ENCODE peak calls at places on chromosomes 6 and 20, in five cellular contexts. One of them, this sample, is unnamed.
A peak's percentile ranks its signal among the peaks of the same experiment; 100 is the strongest.

GRCh38 chr20:5510446-5510845 is 193.7 kb upstream of the PROKR2 start:
- DNase-seq in cardiac muscle cell: peak; percentile 61
- DNase-seq in astrocyte of the spinal cord: peak; percentile 3
- DNase-seq in bronchial epithelial cell: no peak
- DNase-seq in fibroblast of mammary gland: no peak
- DNase-seq in this sample: peak; percentile 13

GRCh38 chr6:165729307-165729936 is 66.4 kb upstream of the PDE10A start:
- DNase-seq in astrocyte of the spinal cord: peak; percentile 8
- DNase-seq in fibroblast of mammary gland: peak; percentile 14
- DNase-seq in cardiac muscle cell: peak; percentile 47
- DNase-seq in bronchial epithelial cell: peak; percentile 18
- DNase-seq in this sample: peak; percentile 67

GRCh38 chr20:40945754-40946451 is 82.7 kb upstream of the TOP1 start:
- DNase-seq in cardiac muscle cell: peak; percentile 80
- DNase-seq in fibroblast of mammary gland: peak; percentile 55
- DNase-seq in astrocyte of the spinal cord: peak; percentile 63
- DNase-seq in bronchial epithelial cell: peak; percentile 36
- DNase-seq in this sample: peak; percentile 68

GRCh38 chr6:73264446-73264845 is 1.4 kb upstream of the KHDC1 start:
- DNase-seq in astrocyte of the spinal cord: no peak
- DNase-seq in cardiac muscle cell: no peak
- DNase-seq in bronchial epithelial cell: peak; percentile 99
- DNase-seq in fibroblast of mammary gland: no peak
- DNase-seq in this sample: no peak

GRCh38 chr20:25275813-25276532 is 28.1 kb downstream of the PYGB start:
- DNase-seq in bronchial epithelial cell: no peak
- DNase-seq in fibroblast of mammary gland: no peak
- DNase-seq in astrocyte of the spinal cord: no peak
- DNase-seq in cardiac muscle cell: no peak
- DNase-seq in this sample: no peak

GRCh38 chr6:150070236-150070860 is 1.4 kb upstream of the ULBP3 start:
- DNase-seq in cardiac muscle cell: no peak
- DNase-seq in fibroblast of mammary gland: no peak
- DNase-seq in astrocyte of the spinal cord: no peak
- DNase-seq in bronchial epithelial cell: peak; percentile 52
- DNase-seq in this sample: no peak

GRCh38 chr6:89295981-89296380 is 19.1 kb downstream of the GABRR2 start:
- DNase-seq in astrocyte of the spinal cord: no peak
- DNase-seq in cardiac muscle cell: no peak
- DNase-seq in bronchial epithelial cell: no peak
- DNase-seq in fibroblast of mammary gland: no peak
- DNase-seq in this sample: no peak

GRCh38 chr6:10402648-10403311 is 12.1 kb downstream of the TFAP2A start:
- DNase-seq in cardiac muscle cell: no peak
- DNase-seq in fibroblast of mammary gland: no peak
- DNase-seq in bronchial epithelial cell: peak; percentile 18
- DNase-seq in astrocyte of the spinal cord: no peak
- DNase-seq in this sample: no peak

GRCh38 chr20:684676-685319 is 9.2 kb upstream of the SCRT2 start:
- DNase-seq in cardiac muscle cell: no peak
- DNase-seq in astrocyte of the spinal cord: no peak
- DNase-seq in bronchial epithelial cell: no peak
- DNase-seq in fibroblast of mammary gland: no peak
- DNase-seq in this sample: no peak

GRCh38 chr6:79416931-79417330 is 120.3 kb downstream of the LCA5 start:
- DNase-seq in cardiac muscle cell: no peak
- DNase-seq in astrocyte of the spinal cord: no peak
- DNase-seq in bronchial epithelial cell: no peak
- DNase-seq in fibroblast of mammary gland: no peak
- DNase-seq in this sample: no peak

GRCh38 chr6:112269165-112269564 is 14.8 kb upstream of the LAMA4 start:
- DNase-seq in astrocyte of the spinal cord: no peak
- DNase-seq in fibroblast of mammary gland: peak; percentile 73
- DNase-seq in bronchial epithelial cell: peak; percentile 8
- DNase-seq in cardiac muscle cell: no peak
- DNase-seq in this sample: peak; percentile 7
- TF ChIP-seq CTCF in astrocyte of the spinal cord: peak; percentile 39
- TF ChIP-seq CTCF in fibroblast of mammary gland: peak; percentile 69
- TF ChIP-seq CTCF in bronchial epithelial cell: no peak
- TF ChIP-seq CTCF in cardiac muscle cell: peak; percentile 67
- TF ChIP-seq CTCF in this sample: no peak

GRCh38 chr20:13900506-13900905 is 89.9 kb downstream of the SEL1L2 start:
- DNase-seq in astrocyte of the spinal cord: no peak
- DNase-seq in cardiac muscle cell: no peak
- DNase-seq in bronchial epithelial cell: no peak
- DNase-seq in fibroblast of mammary gland: no peak
- DNase-seq in this sample: no peak

DNA sequence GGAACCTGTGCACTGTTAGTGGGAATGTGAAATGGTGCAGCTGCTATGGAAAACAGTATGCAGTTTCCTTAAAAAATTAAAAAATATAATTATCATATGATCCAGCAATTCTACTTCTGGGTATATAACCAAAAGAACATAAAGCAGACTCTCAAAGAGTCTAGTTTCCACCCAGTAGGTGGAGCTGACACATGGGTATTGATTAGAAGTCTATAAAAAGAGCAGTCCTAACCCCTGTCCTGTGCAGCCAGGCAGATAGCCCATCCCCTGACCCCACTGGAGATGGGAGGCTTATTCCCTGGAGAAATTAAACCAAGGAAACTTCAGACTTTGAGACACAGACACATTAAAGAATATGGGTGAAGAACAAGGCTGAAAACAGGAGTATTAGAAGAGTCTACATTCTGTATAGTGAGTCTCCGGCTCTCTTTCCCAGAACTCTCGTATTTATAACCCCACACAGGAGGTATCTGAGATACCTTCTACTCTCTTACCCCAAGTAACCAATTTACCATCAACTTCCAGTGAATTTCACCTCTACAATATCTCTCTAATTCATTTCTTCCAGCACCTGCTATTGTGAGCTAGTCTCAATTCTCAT is 92.3 kb downstream of the SEL1L2 start:
- DNase-seq in astrocyte of the spinal cord: no peak
- DNase-seq in bronchial epithelial cell: no peak
- DNase-seq in fibroblast of mammary gland: peak; percentile 20
- DNase-seq in cardiac muscle cell: peak; percentile 23
- DNase-seq in this sample: no peak
- TF ChIP-seq CTCF in astrocyte of the spinal cord: no peak
- TF ChIP-seq CTCF in bronchial epithelial cell: no peak
- TF ChIP-seq CTCF in fibroblast of mammary gland: peak; percentile 14
- TF ChIP-seq CTCF in cardiac muscle cell: no peak
- TF ChIP-seq CTCF in this sample: no peak

GRCh38 chr6:85127696-85128225 is 322.1 kb upstream of the NT5E start:
- DNase-seq in bronchial epithelial cell: no peak
- DNase-seq in astrocyte of the spinal cord: no peak
- DNase-seq in fibroblast of mammary gland: no peak
- DNase-seq in cardiac muscle cell: no peak
- DNase-seq in this sample: no peak

GRCh38 chr6:85127179-85127498 is 322.7 kb upstream of the NT5E start:
- DNase-seq in bronchial epithelial cell: no peak
- DNase-seq in fibroblast of mammary gland: no peak
- DNase-seq in astrocyte of the spinal cord: no peak
- DNase-seq in cardiac muscle cell: no peak
- DNase-seq in this sample: no peak

GRCh38 chr6:85129881-85130280 is 320.0 kb upstream of the NT5E start:
- DNase-seq in astrocyte of the spinal cord: no peak
- DNase-seq in fibroblast of mammary gland: peak; percentile 62
- DNase-seq in bronchial epithelial cell: peak; percentile 58
- DNase-seq in cardiac muscle cell: no peak
- DNase-seq in this sample: no peak

GRCh38 chr6:85124472-85125428 is 325.1 kb upstream of the NT5E start:
- DNase-seq in cardiac muscle cell: no peak
- DNase-seq in astrocyte of the spinal cord: peak; percentile 84
- DNase-seq in bronchial epithelial cell: peak; percentile 23
- DNase-seq in fibroblast of mammary gland: peak; percentile 51
- DNase-seq in this sample: no peak

DNA sequence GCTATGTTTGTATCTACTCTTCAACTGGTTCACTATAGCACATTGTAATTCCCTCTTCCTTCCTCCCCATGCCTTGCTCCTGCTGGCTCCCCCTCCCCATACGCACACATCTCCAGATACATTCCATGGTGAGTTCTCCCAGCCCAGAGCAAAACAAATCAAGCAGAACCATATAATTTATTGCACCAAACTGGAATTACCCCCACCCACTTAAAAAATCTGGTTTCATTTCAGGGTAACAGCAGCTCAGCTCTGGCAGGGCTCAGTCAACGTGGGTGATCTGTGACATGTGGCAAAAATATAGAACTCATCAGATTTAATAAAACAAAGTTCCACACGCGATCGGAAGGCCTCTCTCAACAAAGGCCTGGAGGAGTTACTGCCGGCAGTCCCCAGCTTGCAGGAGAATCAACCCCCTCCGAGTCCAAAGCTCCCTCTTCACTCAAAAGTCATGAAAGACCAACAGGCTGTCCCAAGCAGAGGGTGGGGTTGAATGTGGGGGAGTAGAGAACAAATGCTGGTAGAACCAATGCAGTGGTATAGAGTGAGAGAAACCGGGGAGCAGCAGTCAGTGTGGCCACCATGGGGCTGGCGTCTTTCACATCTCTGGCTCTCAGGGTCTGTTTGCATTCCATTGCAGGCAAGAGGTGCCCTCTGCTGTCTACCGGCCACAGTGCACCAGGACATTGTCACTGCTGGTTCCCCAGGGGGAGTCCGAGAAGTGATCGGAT is 323.3 kb upstream of the NT5E start:
- DNase-seq in astrocyte of the spinal cord: peak; percentile 59
- DNase-seq in cardiac muscle cell: peak; percentile 68
- DNase-seq in bronchial epithelial cell: peak; percentile 31
- DNase-seq in fibroblast of mammary gland: peak; percentile 57
- DNase-seq in this sample: peak; percentile 79
- TF ChIP-seq CTCF in astrocyte of the spinal cord: peak; percentile 82
- TF ChIP-seq CTCF in cardiac muscle cell: peak; percentile 85
- TF ChIP-seq CTCF in bronchial epithelial cell: peak; percentile 81
- TF ChIP-seq CTCF in fibroblast of mammary gland: peak; percentile 79
- TF ChIP-seq CTCF in this sample: peak; percentile 23

GRCh38 chr20:44887466-44887865 is 2.0 kb downstream of the YWHAB start:
- DNase-seq in astrocyte of the spinal cord: no peak
- DNase-seq in bronchial epithelial cell: no peak
- DNase-seq in fibroblast of mammary gland: no peak
- DNase-seq in cardiac muscle cell: no peak
- DNase-seq in this sample: no peak

GRCh38 chr20:44886828-44887227 is 1.3 kb downstream of the YWHAB start:
- DNase-seq in fibroblast of mammary gland: no peak
- DNase-seq in astrocyte of the spinal cord: no peak
- DNase-seq in bronchial epithelial cell: no peak
- DNase-seq in cardiac muscle cell: no peak
- DNase-seq in this sample: no peak

GRCh38 chr20:44885392-44886275 is at the start of gene YWHAB:
- DNase-seq in bronchial epithelial cell: peak; percentile 87
- DNase-seq in astrocyte of the spinal cord: peak; percentile 98
- DNase-seq in fibroblast of mammary gland: peak; percentile 93
- DNase-seq in cardiac muscle cell: peak; percentile 99
- DNase-seq in this sample: peak; percentile 99

GRCh38 chr20:44886276-44886671 is 769 bp downstream of the YWHAB start:
- DNase-seq in fibroblast of mammary gland: no peak
- DNase-seq in astrocyte of the spinal cord: no peak
- DNase-seq in cardiac muscle cell: no peak
- DNase-seq in bronchial epithelial cell: no peak
- DNase-seq in this sample: no peak

DNA sequence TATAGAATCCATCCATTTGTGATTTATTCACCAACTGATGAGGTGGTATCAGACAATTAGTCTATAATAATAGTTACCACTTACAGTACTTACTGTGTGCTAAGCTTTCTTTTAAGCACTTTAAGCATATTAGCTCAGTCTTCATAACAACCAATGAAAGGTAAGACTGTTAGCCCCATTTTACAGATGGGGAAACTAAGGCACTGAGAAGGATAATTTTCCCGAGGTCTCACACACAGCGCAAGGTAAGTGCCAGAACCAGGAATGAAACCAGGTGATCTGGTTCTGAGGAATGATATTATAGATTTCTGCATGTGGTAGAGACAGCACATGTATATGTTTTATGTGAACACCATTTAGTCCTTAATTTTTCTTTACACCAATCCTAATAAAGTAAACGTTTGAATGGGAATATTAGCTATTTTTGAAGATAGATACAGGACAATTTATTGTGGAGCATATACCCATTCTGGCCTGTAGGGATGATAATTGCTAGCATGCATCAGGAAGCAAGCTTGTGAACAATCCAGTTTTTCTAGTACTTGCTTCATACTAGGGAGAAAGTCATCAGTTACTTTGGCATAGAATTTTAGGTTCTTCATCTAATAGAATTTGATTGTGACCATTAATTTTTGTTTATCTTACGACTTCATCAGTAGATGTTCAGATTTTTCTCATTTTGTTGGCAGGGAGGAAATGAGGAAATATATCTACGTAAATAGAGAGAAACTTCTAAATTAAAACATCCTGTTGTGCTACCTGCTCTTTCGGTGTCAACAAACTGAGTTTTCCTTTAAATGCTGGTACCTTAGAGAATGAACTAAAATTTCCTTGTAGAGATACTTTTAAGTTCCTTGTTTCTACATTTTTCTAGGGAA is 3.0 kb downstream of the YWHAB start:
- DNase-seq in bronchial epithelial cell: peak; percentile 76
- DNase-seq in fibroblast of mammary gland: peak; percentile 38
- DNase-seq in astrocyte of the spinal cord: no peak
- DNase-seq in cardiac muscle cell: no peak
- DNase-seq in this sample: no peak
- TF ChIP-seq CTCF in bronchial epithelial cell: peak; percentile 32
- TF ChIP-seq CTCF in fibroblast of mammary gland: peak; percentile 40
- TF ChIP-seq CTCF in astrocyte of the spinal cord: peak; percentile 24
- TF ChIP-seq CTCF in cardiac muscle cell: peak; percentile 41
- TF ChIP-seq CTCF in this sample: no peak

DNA sequence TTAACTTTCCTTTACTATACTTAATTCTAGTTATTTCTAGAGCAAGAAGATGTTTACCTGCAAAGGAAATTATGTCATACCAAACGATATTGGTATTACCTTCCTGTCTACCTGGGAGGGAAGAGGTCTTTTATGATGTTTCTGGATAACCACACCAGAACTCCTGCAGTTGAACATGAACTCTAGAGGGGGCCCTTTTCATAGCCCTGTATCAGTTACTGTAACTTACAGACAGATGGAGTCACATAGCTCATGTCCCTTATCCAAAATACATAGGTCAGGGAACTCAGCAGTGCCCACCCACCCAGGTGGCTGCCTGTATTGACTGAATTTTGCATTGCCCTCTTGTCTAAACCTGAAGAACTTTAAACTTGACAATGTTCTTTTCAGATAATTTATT is 35.1 kb upstream of the MYL9 start:
- DNase-seq in astrocyte of the spinal cord: no peak
- DNase-seq in fibroblast of mammary gland: no peak
- DNase-seq in bronchial epithelial cell: no peak
- DNase-seq in cardiac muscle cell: peak; percentile 39
- DNase-seq in this sample: no peak
- TF ChIP-seq CTCF in astrocyte of the spinal cord: peak; percentile 48
- TF ChIP-seq CTCF in fibroblast of mammary gland: peak; percentile 34
- TF ChIP-seq CTCF in bronchial epithelial cell: no peak
- TF ChIP-seq CTCF in cardiac muscle cell: peak; percentile 41
- TF ChIP-seq CTCF in this sample: no peak

GRCh38 chr20:63453029-63453523 is 19.4 kb downstream of the KCNQ2 start:
- DNase-seq in astrocyte of the spinal cord: no peak
- DNase-seq in bronchial epithelial cell: no peak
- DNase-seq in cardiac muscle cell: no peak
- DNase-seq in fibroblast of mammary gland: no peak
- DNase-seq in this sample: no peak
- TF ChIP-seq CTCF in astrocyte of the spinal cord: no peak
- TF ChIP-seq CTCF in bronchial epithelial cell: no peak
- TF ChIP-seq CTCF in cardiac muscle cell: peak; percentile 42
- TF ChIP-seq CTCF in fibroblast of mammary gland: no peak
- TF ChIP-seq CTCF in this sample: no peak

This sample was measured in endothelial cell.